ENCODE peak calls at places on chromosomes 7 and 10, in five cellular contexts. T is thoracic aorta, X is sigmoid colon, P is coronary artery, Z is HCT116. O is an unnamed sample.

GRCh38 chr7:102284399-102284798 is 2.3 kb upstream of the SH2B2 start:
- DNase-seq in T (no peak), X (no peak), P (no peak), Z (no peak), O (no peak)

GRCh38 chr10:50572017-50572491 is 51.7 kb downstream of the SGMS1 start:
- DNase-seq in T (no peak), X (no peak), P (no peak), Z (no peak), O (no peak)

GRCh38 chr7:114530074-114530611 is 115.5 kb downstream of the FOXP2 start:
- DNase-seq in T (no peak), X (no peak), P (no peak), Z (no peak), O (no peak)

GRCh38 chr7:101121996-101122932 is 4.6 kb upstream of the SERPINE1 start:
- DNase-seq in T (peak; percentile 93), X (peak; percentile 91), P (peak; percentile 97), Z (peak; percentile 63), O (no peak)

GRCh38 chr7:88789480-88790064 is 6.0 kb downstream of the TEX47 start:
- DNase-seq in T (no peak), X (no peak), P (no peak), Z (peak; percentile 23), O (no peak)

GRCh38 chr10:653991-654646 is 35.3 kb downstream of the DIP2C start:
- DNase-seq in T (no peak), X (no peak), P (no peak), Z (no peak), O (peak; percentile 84)

GRCh38 chr10:15216700-15217099 is 48.2 kb upstream of the NMT2 start:
- DNase-seq in T (no peak), X (no peak), P (no peak), Z (no peak), O (no peak)

GRCh38 chr7:123070702-123071286 is 75.3 kb upstream of the TAS2R16 start:
- DNase-seq in T (no peak), X (no peak), P (no peak), Z (peak; percentile 32), O (no peak)

GRCh38 chr7:80499350-80499955 is 12.4 kb downstream of the GNAT3 start:
- DNase-seq in T (no peak), X (peak; percentile 66), P (no peak), Z (peak; percentile 87), O (no peak)

GRCh38 chr7:1567893-1568292 is 1.9 kb downstream of the PSMG3 start:
- DNase-seq in T (no peak), X (no peak), P (no peak), Z (no peak), O (no peak)

GRCh38 chr10:127888526-127889312 is 4.0 kb downstream of the CLRN3 start:
- DNase-seq in T (no peak), X (no peak), P (no peak), Z (no peak), O (no peak)

GRCh38 chr10:127884501-127884900 is 8.2 kb downstream of the CLRN3 start:
- DNase-seq in T (no peak), X (no peak), P (no peak), Z (no peak), O (peak; percentile 43)

GRCh38 chr10:127883516-127883915 is 9.2 kb downstream of the CLRN3 start:
- DNase-seq in T (no peak), X (no peak), P (no peak), Z (no peak), O (peak; percentile 91)

GRCh38 chr10:127887497-127888415 is 5.0 kb downstream of the CLRN3 start:
- DNase-seq in T (no peak), X (no peak), P (no peak), Z (no peak), O (peak; percentile 82)

GRCh38 chr10:127886371-127887051 is 6.2 kb downstream of the CLRN3 start:
- DNase-seq in T (no peak), X (no peak), P (no peak), Z (no peak), O (peak; percentile 72)
- H3K4me3 ChIP-seq in T (no peak overlapping the region), X (no peak overlapping the region), P (no peak overlapping the region), Z (no peak overlapping the region), O (no peak overlapping the region)

DNA sequence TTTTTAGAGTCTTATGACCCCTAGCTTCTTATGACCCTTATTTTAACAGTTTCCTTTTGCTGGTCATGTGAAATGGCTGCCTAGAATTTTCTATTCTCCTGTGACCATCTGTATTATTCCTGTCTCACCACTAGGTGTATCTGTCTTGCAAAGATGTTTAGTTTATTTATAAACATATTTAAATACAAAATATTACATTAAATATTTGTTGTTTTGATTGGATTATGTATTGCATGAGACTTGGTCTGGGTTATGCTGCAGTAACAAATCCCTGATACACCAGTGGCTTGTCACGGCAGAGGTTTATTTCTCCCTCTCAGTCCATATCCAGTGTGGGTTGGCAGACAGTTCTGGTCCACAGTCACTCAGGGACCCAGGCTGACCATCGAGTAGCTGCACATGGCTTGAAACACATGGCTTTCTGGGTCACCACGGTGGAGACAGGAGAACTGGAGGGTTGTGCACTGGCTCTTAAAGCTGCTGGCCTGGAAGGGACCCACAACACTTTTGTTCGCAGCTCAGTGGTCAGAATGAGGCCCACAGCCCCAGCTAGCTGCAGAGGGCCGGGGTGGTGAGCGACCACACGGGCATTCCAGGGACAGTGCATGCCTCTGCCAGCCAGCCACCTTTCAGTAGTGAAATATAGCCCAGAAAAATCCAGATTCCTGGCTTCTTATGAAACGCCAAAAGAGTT is 7.4 kb downstream of the RASSF4 start:
- DNase-seq in T (no peak), X (no peak), P (no peak), Z (no peak), O (no peak)
- TF ChIP-seq CTCF in T (no peak), X (no peak), P (no peak), Z (no peak), O (no peak)

GRCh38 chr10:71735709-71736569 is 16.4 kb upstream of the C10orf105 start:
- DNase-seq in T (no peak), X (no peak), P (no peak), Z (no peak), O (no peak)
- H3K4me3 ChIP-seq in T (no peak overlapping the region), X (no peak overlapping the region), P (no peak overlapping the region), Z (no peak overlapping the region), O (no peak overlapping the region)

GRCh38 chr7:24883632-24884013 is 96.4 kb downstream of the OSBPL3 start:
- DNase-seq in T (no peak), X (no peak), P (no peak), Z (no peak), O (no peak)

GRCh38 chr7:24879281-24879680 is 100.7 kb downstream of the OSBPL3 start:
- DNase-seq in T (no peak), X (no peak), P (no peak), Z (no peak), O (no peak)

GRCh38 chr7:24882989-24883631 is 96.9 kb downstream of the OSBPL3 start:
- DNase-seq in T (no peak), X (peak; percentile 75), P (no peak), Z (no peak), O (no peak)

GRCh38 chr7:24880886-24881285 is 99.1 kb downstream of the OSBPL3 start:
- DNase-seq in T (no peak), X (no peak), P (no peak), Z (no peak), O (no peak)

DNA sequence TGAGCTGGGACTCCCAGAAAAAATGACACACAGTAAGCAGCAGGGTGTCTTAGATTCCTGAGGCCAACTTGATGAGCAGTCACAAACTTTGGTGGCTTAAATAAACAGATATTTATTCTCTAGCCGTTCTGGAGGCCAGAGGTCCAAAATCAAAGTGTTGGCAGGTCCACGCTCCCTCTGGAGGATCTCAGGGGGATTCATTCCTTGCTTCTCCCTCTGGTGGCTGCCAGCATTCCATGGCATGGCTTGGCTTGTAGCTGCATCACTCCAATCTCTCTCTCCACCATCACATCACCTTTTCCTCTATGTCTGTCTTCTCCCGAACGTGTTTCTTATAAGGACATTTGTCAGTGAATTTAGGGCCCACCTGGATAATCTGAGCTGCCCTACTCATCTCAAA is 98.4 kb downstream of the OSBPL3 start:
- DNase-seq in T (no peak), X (no peak), P (no peak), Z (no peak), O (no peak)
- TF ChIP-seq CTCF in T (no peak), X (no peak), P (no peak), Z (peak; percentile 56), O (no peak)

DNA sequence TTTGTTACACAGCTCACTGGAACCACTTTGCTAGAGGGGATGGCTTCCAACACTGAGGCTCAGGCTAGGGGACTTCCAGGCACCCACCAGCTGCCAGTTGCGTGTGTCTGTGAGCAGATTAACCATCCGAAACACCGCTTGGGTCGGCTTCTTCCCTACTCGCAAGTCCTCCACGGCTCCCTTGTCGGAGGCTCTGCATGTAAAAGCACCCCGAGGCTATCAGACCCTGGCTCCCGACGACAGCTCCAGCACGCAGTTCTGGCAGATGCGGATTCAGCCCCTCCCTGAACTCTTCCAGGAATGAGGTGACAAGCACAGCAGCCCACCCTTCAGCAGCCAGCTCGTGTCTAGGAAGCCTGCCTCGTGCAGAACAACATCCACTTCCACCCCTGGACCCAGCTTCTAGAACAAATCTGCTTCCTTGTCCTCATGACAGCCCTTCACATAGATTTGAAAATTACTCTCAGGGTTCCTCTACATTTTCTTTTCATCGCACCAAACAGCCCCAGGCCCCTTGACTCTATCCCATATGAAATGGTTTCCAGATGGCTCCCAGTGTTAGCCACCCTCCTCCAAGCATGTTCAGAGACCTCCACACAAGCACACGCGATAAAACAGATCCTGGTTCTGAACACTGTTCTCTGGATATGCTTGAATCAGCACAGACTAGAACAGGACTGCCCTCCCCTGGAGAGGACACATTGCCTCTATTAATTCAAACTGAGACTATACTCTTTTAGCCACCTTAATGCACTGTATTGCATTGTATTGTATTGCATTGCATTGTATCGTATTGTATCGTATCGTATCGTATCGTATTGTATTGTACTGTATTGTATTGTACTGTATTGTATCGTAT is 44.6 kb downstream of the SLIT1 start:
- DNase-seq in T (no peak), X (peak; percentile 27), P (no peak), Z (no peak), O (no peak)
- H3K4me3 ChIP-seq in T (no peak overlapping the region), X (no peak overlapping the region), P (no peak overlapping the region), Z (no peak overlapping the region), O (no peak overlapping the region)

GRCh38 chr7:19982841-19983835 is 209.7 kb upstream of the TMEM196 start:
- DNase-seq in T (no peak), X (peak; percentile 82), P (no peak), Z (peak; percentile 35), O (no peak)
- TF ChIP-seq CTCF in T (no peak), X (peak; percentile 34), P (no peak), Z (peak; percentile 45), O (no peak)

GRCh38 chr10:26931223-26931622 is 70.5 kb upstream of the ABI1 start:
- DNase-seq in T (no peak), X (no peak), P (no peak), Z (no peak), O (no peak)
- H3K4me3 ChIP-seq in T (peak overlapping the region; percentile 50), X (peak overlapping the region; percentile 15), P (peak overlapping the region; percentile 55), Z (no peak overlapping the region), O (no peak overlapping the region)

DNA sequence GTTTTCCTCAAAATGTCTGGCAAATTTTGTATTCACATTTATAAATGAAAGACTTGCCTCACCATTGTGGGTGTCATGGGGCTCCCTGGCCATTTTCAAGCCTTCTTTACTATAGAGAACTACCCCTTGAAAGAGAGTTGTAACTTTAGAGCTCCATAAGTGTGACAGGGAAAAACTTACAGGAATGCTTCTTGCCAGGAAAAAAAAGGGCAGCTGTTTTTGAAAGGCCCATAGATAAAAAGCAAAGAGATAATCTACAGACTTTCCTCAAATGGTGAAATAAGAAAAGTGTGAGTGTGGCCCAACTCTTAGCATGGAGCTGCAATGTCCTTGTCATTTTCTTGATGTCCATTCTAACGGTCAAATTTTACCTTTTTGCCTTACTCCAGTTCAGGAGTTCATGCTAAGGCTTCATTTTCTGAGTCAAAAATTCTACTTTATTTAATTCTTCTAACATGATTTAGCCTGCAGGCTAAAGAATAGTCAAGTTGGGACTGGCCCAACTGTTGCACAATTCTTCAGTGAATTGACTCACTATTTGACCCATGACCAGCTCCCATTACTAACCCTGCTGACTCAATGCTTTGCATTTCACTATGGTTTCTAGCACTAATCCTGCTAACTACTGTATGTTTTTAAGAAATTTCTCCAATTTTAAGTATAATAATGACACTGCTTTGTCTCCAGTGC is 41.2 kb upstream of the SGCE start:
- DNase-seq in T (peak; percentile 14), X (peak; percentile 86), P (peak; percentile 77), Z (peak; percentile 61), O (no peak)
- TF ChIP-seq CTCF in T (no peak), X (no peak), P (no peak), Z (no peak), O (no peak)

O was measured in vagina.